ENCODE peak calls at places on chromosomes 11 and 22, in seven cellular contexts. K is sigmoid colon; S is CD8-positive, alpha-beta memory T cell; O is gastrocnemius medialis; U is A549; L is tibial nerve; X is pancreas. P is an unnamed sample.

GRCh38 chr22:30609260-30610185 is 2.5 kb downstream of the TCN2 start:
- DNase-seq in K (peak), S (no peak), O (peak), U (peak), L (no peak), X (peak), P (no peak)

GRCh38 chr11:118216621-118217526 is 7.9 kb downstream of the JAML start:
- DNase-seq in K (no peak), S (no peak), O (no peak), U (no peak), L (no peak), X (no peak), P (no peak)

GRCh38 chr11:16226245-16226644 is 130.1 kb downstream of the SOX6 start:
- DNase-seq in K (peak), S (no peak), O (peak), U (peak), L (no peak), X (peak), P (no peak)

GRCh38 chr11:23021287-23021863 is 161.1 kb upstream of the CCDC179 start:
- DNase-seq in K (no peak), S (no peak), O (no peak), U (peak), L (no peak), X (no peak), P (no peak)

GRCh38 chr22:48919851-48920589 is 907.7 kb downstream of the BRD1 start:
- DNase-seq in K (peak), S (no peak), O (no peak), U (no peak), L (no peak), X (no peak), P (no peak)

GRCh38 chr11:119029069-119029339 is 1.7 kb downstream of the SLC37A4 start:
- DNase-seq in K (no peak), S (no peak), O (no peak), U (no peak), L (no peak), X (no peak), P (no peak)

GRCh38 chr11:133082453-133082781 is 449.9 kb downstream of the OPCML start:
- DNase-seq in K (peak), S (no peak), O (no peak), U (no peak), L (no peak), X (peak), P (no peak)

GRCh38 chr11:80194625-80195024 is 753.8 kb upstream of the TENM4 start:
- DNase-seq in K (no peak), S (no peak), O (no peak), U (no peak), L (no peak), X (no peak), P (no peak)

GRCh38 chr11:68312780-68313573 is 586 bp downstream of the LRP5 start:
- DNase-seq in K (no peak), S (no peak), O (no peak), U (no peak), L (no peak), X (no peak), P (no peak)

GRCh38 chr22:17997456-17997855 is 26.9 kb downstream of the MICAL3 start:
- DNase-seq in K (peak), S (no peak), O (no peak), U (peak), L (no peak), X (no peak), P (no peak)

GRCh38 chr11:121801796-121802195 is 314.2 kb downstream of the BLID start:
- DNase-seq in K (no peak), S (no peak), O (no peak), U (no peak), L (no peak), X (no peak), P (no peak)

GRCh38 chr11:73409431-73409830 is 33.2 kb downstream of the RELT start:
- DNase-seq in K (no peak), S (no peak), O (no peak), U (no peak), L (no peak), X (no peak), P (no peak)

GRCh38 chr11:47338396-47339241 is 13.9 kb downstream of the MYBPC3 start:
- DNase-seq in K (no peak), S (no peak), O (no peak), U (no peak), L (no peak), X (no peak), P (no peak)

GRCh38 chr22:34946339-34946985 is 119.5 kb upstream of the ISX start:
- DNase-seq in K (no peak), S (no peak), O (no peak), U (no peak), L (no peak), X (no peak), P (no peak)

GRCh38 chr11:101082813-101083212 is 46.8 kb downstream of the PGR start:
- DNase-seq in K (no peak), S (no peak), O (no peak), U (no peak), L (no peak), X (no peak), P (no peak)

GRCh38 chr11:19382131-19382611 is 141.4 kb upstream of the E2F8 start:
- DNase-seq in K (no peak), S (no peak), O (no peak), U (no peak), L (no peak), X (no peak), P (peak)

GRCh38 chr11:94528551-94528950 is 15.2 kb upstream of the FUT4 start:
- DNase-seq in K (no peak), S (no peak), O (no peak), U (no peak), L (no peak), X (no peak), P (no peak)

GRCh38 chr11:46920709-46921108 is 2.4 kb upstream of the LRP4 start:
- DNase-seq in K (peak), S (no peak), O (peak), U (peak), L (no peak), X (no peak), P (no peak)

GRCh38 chr22:20561882-20562281 is 54.5 kb downstream of the MED15 start:
- DNase-seq in K (peak), S (no peak), O (no peak), U (no peak), L (no peak), X (no peak), P (no peak)

GRCh38 chr11:48081151-48082010 is 101.0 kb downstream of the PTPRJ start:
- DNase-seq in K (peak), S (no peak), O (peak), U (no peak), L (peak), X (peak), P (peak)

GRCh38 chr22:31272522-31273446 is 19.5 kb downstream of the PIK3IP1 start:
- DNase-seq in K (peak), S (peak), O (peak), U (peak), L (no peak), X (no peak), P (no peak)

GRCh38 chr11:16364250-16364649 is 7.9 kb upstream of the SOX6 start:
- DNase-seq in K (no peak), S (no peak), O (no peak), U (no peak), L (no peak), X (no peak), P (no peak)

GRCh38 chr11:36748856-36749255 is 150.8 kb upstream of the RAG2 start:
- DNase-seq in K (no peak), S (no peak), O (no peak), U (no peak), L (no peak), X (no peak), P (no peak)

GRCh38 chr22:26426924-26427323 is 2.1 kb upstream of the ASPHD2 start:
- DNase-seq in K (no peak), S (no peak), O (no peak), U (no peak), L (no peak), X (no peak), P (no peak)

GRCh38 chr11:5380740-5381342 is 2.8 kb upstream of the OR51M1 start:
- DNase-seq in K (no peak), S (no peak), O (no peak), U (peak), L (no peak), X (no peak), P (peak)

GRCh38 chr11:116375221-116375620 is 397.6 kb downstream of the BUD13 start:
- DNase-seq in K (no peak), S (no peak), O (no peak), U (no peak), L (no peak), X (no peak), P (no peak)

GRCh38 chr11:11179239-11179638 is 173.8 kb downstream of the CSNK2A3 start:
- DNase-seq in K (no peak), S (no peak), O (no peak), U (peak), L (no peak), X (no peak), P (no peak)

GRCh38 chr22:29758959-29759358 is 7.8 kb downstream of the ZMAT5 start:
- DNase-seq in K (no peak), S (no peak), O (no peak), U (no peak), L (no peak), X (no peak), P (no peak)

GRCh38 chr11:119352857-119353260 is 6.4 kb upstream of the MFRP start:
- DNase-seq in K (no peak), S (no peak), O (peak), U (no peak), L (no peak), X (peak), P (no peak)

GRCh38 chr11:61897387-61898246 is 6.3 kb upstream of the FADS3 start:
- DNase-seq in K (peak), S (peak), O (peak), U (peak), L (peak), X (peak), P (peak)

GRCh38 chr11:10934293-10934850 is 76.5 kb upstream of the ZBED5 start:
- DNase-seq in K (no peak), S (peak), O (no peak), U (no peak), L (no peak), X (no peak), P (no peak)

GRCh38 chr11:117457031-117457785 is 129.6 kb downstream of the CEP164 start:
- DNase-seq in K (no peak), S (no peak), O (no peak), U (no peak), L (no peak), X (peak), P (peak)

GRCh38 chr11:65503606-65503922 is 4.7 kb downstream of the MALAT1 start:
- DNase-seq in K (no peak), S (peak), O (no peak), U (no peak), L (no peak), X (no peak), P (no peak)

GRCh38 chr11:42595856-42596255 is 715.9 kb upstream of the API5 start:
- DNase-seq in K (no peak), S (no peak), O (no peak), U (no peak), L (no peak), X (no peak), P (no peak)

GRCh38 chr11:122430490-122430889 is 225.0 kb upstream of the UBASH3B start:
- DNase-seq in K (no peak), S (no peak), O (peak), U (no peak), L (no peak), X (no peak), P (no peak)

GRCh38 chr11:126391970-126392637 is 36.6 kb downstream of the ST3GAL4 start:
- DNase-seq in K (no peak), S (no peak), O (no peak), U (peak), L (peak), X (no peak), P (no peak)

GRCh38 chr11:65797711-65798110 is 10.8 kb downstream of the OVOL1 start:
- DNase-seq in K (no peak), S (no peak), O (no peak), U (no peak), L (no peak), X (no peak), P (no peak)

GRCh38 chr11:56782167-56782847 is 33.8 kb upstream of the OR9G4 start:
- DNase-seq in K (no peak), S (no peak), O (no peak), U (no peak), L (no peak), X (no peak), P (no peak)

GRCh38 chr22:43148581-43148980 is 2.8 kb upstream of the TSPO start:
- DNase-seq in K (no peak), S (no peak), O (no peak), U (no peak), L (no peak), X (no peak), P (no peak)

GRCh38 chr11:74634537-74634936 is 42.2 kb downstream of the POLD3 start:
- DNase-seq in K (no peak), S (no peak), O (no peak), U (peak), L (no peak), X (peak), P (no peak)

DNA sequence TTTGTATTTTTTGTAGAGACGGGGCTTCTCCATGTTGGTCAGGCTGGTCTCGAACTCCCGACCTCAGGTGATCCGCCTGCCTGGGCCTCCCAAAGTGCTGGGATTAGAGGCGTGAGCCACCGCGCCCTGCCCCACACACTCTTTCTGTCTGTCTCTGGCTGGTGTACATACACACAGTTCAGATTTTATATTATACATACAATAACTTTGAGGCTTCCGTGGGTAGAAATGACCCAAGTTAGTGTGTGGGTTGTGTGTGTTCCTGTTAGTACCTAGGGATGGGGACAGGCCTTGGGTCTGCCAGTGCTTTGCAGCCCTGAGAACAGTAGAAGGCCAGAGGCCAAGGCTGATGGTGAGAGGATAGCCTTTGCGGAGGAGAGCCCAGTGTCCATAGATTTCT is 2.8 kb downstream of the ZBTB16 start:
- DNase-seq in K (no peak), S (no peak), O (no peak), U (no peak), L (no peak), X (no peak), P (no peak)
- H3K27ac ChIP-seq in K (peak), S (no peak), O (peak), U (no peak), L (peak), X (no peak), P (peak)

GRCh38 chr22:36258750-36259619 is 6.1 kb downstream of the APOL1 start:
- DNase-seq in K (peak), S (no peak), O (no peak), U (no peak), L (no peak), X (no peak), P (no peak)
- H3K4me3 ChIP-seq in K (no peak), S (no peak), O (no peak), U (no peak), L (no peak), X (no peak), P (no peak)

GRCh38 chr22:23217171-23218052 is 37.1 kb downstream of the BCR start:
- DNase-seq in K (no peak), S (no peak), O (no peak), U (no peak), L (no peak), X (no peak), P (no peak)
- H3K27ac ChIP-seq in K (no peak), S (no peak), O (peak), U (no peak), L (peak), X (peak), P (no peak)

GRCh38 chr11:130815921-130816320 is 100.4 kb downstream of the SNX19 start:
- DNase-seq in K (no peak), S (no peak), O (no peak), U (no peak), L (no peak), X (no peak), P (no peak)

GRCh38 chr11:130815074-130815802 is 101.0 kb downstream of the SNX19 start:
- DNase-seq in K (no peak), S (no peak), O (no peak), U (no peak), L (no peak), X (no peak), P (no peak)

GRCh38 chr11:130816941-130817607 is 99.2 kb downstream of the SNX19 start:
- DNase-seq in K (peak), S (no peak), O (peak), U (no peak), L (no peak), X (no peak), P (no peak)

GRCh38 chr11:130817608-130817944 is 98.7 kb downstream of the SNX19 start:
- DNase-seq in K (no peak), S (no peak), O (peak), U (no peak), L (no peak), X (no peak), P (no peak)

GRCh38 chr11:130816516-130816915 is 99.8 kb downstream of the SNX19 start:
- DNase-seq in K (no peak), S (no peak), O (no peak), U (no peak), L (no peak), X (no peak), P (no peak)
- H3K4me3 ChIP-seq in K (no peak), S (no peak), O (no peak), U (no peak), L (no peak), X (no peak), P (no peak)

GRCh38 chr11:86627776-86628455 is 44.5 kb downstream of the ME3 start:
- DNase-seq in K (no peak), S (no peak), O (no peak), U (no peak), L (no peak), X (no peak), P (peak)

GRCh38 chr11:86624366-86624765 is 48.0 kb downstream of the ME3 start:
- DNase-seq in K (no peak), S (no peak), O (no peak), U (no peak), L (no peak), X (no peak), P (no peak)

GRCh38 chr11:86623736-86624135 is 48.7 kb downstream of the ME3 start:
- DNase-seq in K (no peak), S (no peak), O (no peak), U (no peak), L (no peak), X (no peak), P (no peak)

GRCh38 chr11:86625981-86626380 is 46.4 kb downstream of the ME3 start:
- DNase-seq in K (no peak), S (no peak), O (no peak), U (no peak), L (no peak), X (no peak), P (no peak)

GRCh38 chr11:86625544-86625943 is 46.9 kb downstream of the ME3 start:
- DNase-seq in K (no peak), S (no peak), O (no peak), U (no peak), L (no peak), X (no peak), P (no peak)
- H3K27ac ChIP-seq in K (no peak), S (no peak), O (no peak), U (no peak), L (no peak), X (no peak), P (no peak)

GRCh38 chr22:39114157-39114511 is 17.1 kb downstream of the APOBEC3H start:
- DNase-seq in K (no peak), S (no peak), O (no peak), U (no peak), L (no peak), X (no peak), P (no peak)
- H3K4me3 ChIP-seq in K (no peak), S (no peak), O (no peak), U (no peak), L (no peak), X (no peak), P (no peak)